ENCODE peak calls at places on chromosome 2, in seven cellular contexts. One of them, this sample, is unnamed.
A peak's percentile ranks its signal among the peaks of the same experiment; 100 is the strongest.

GRCh38 chr2:41821167-41821566 is 226.7 kb upstream of the PKDCC start:
- DNase-seq in heart left ventricle: no peak
- DNase-seq in mammary epithelial cell: no peak
- DNase-seq in K562: no peak
- DNase-seq in uterus: no peak
- DNase-seq in right lobe of liver: no peak
- DNase-seq in GM23338: no peak
- DNase-seq in this sample: no peak

GRCh38 chr2:88088999-88089398 is 21.4 kb downstream of the SMYD1 start:
- DNase-seq in heart left ventricle: no peak
- DNase-seq in mammary epithelial cell: no peak
- DNase-seq in K562: no peak
- DNase-seq in uterus: no peak
- DNase-seq in right lobe of liver: no peak
- DNase-seq in GM23338: no peak
- DNase-seq in this sample: no peak

GRCh38 chr2:65277791-65278449 is 50.3 kb downstream of the ACTR2 start:
- DNase-seq in heart left ventricle: peak; percentile 58
- DNase-seq in mammary epithelial cell: no peak
- DNase-seq in K562: no peak
- DNase-seq in uterus: no peak
- DNase-seq in right lobe of liver: no peak
- DNase-seq in GM23338: no peak
- DNase-seq in this sample: no peak

GRCh38 chr2:217049931-217050330 is 190.1 kb upstream of the TNP1 start:
- DNase-seq in heart left ventricle: peak; percentile 33
- DNase-seq in mammary epithelial cell: no peak
- DNase-seq in K562: no peak
- DNase-seq in uterus: peak; percentile 44
- DNase-seq in right lobe of liver: no peak
- DNase-seq in GM23338: no peak
- DNase-seq in this sample: no peak

GRCh38 chr2:17962874-17963273 is 84.4 kb downstream of the KCNS3 start:
- DNase-seq in heart left ventricle: no peak
- DNase-seq in mammary epithelial cell: peak; percentile 19
- DNase-seq in K562: no peak
- DNase-seq in uterus: no peak
- DNase-seq in right lobe of liver: no peak
- DNase-seq in GM23338: peak; percentile 53
- DNase-seq in this sample: no peak

GRCh38 chr2:8607591-8607990 is 74.3 kb upstream of the ID2 start:
- DNase-seq in heart left ventricle: no peak
- DNase-seq in mammary epithelial cell: no peak
- DNase-seq in K562: no peak
- DNase-seq in uterus: no peak
- DNase-seq in right lobe of liver: no peak
- DNase-seq in GM23338: no peak
- DNase-seq in this sample: no peak

GRCh38 chr2:71277536-71278103 is 50.7 kb upstream of the PAIP2B start:
- DNase-seq in heart left ventricle: peak; percentile 80
- DNase-seq in mammary epithelial cell: peak; percentile 21
- DNase-seq in K562: no peak
- DNase-seq in uterus: no peak
- DNase-seq in right lobe of liver: peak; percentile 71
- DNase-seq in GM23338: peak; percentile 82
- DNase-seq in this sample: no peak

GRCh38 chr2:175726213-175726612 is 275.9 kb downstream of the LNPK start:
- DNase-seq in heart left ventricle: no peak
- DNase-seq in mammary epithelial cell: no peak
- DNase-seq in K562: no peak
- DNase-seq in uterus: no peak
- DNase-seq in right lobe of liver: no peak
- DNase-seq in GM23338: no peak
- DNase-seq in this sample: no peak

GRCh38 chr2:191851159-191851558 is 4.3 kb upstream of the CAVIN2 start:
- DNase-seq in heart left ventricle: no peak
- DNase-seq in mammary epithelial cell: no peak
- DNase-seq in K562: no peak
- DNase-seq in uterus: no peak
- DNase-seq in right lobe of liver: no peak
- DNase-seq in GM23338: no peak
- DNase-seq in this sample: no peak

GRCh38 chr2:19235308-19235707 is 123.1 kb downstream of the OSR1 start:
- DNase-seq in heart left ventricle: no peak
- DNase-seq in mammary epithelial cell: peak; percentile 90
- DNase-seq in K562: no peak
- DNase-seq in uterus: peak; percentile 38
- DNase-seq in right lobe of liver: no peak
- DNase-seq in GM23338: no peak
- DNase-seq in this sample: no peak

GRCh38 chr2:121828281-121828731 is 72.9 kb downstream of the TSN start:
- DNase-seq in heart left ventricle: no peak
- DNase-seq in mammary epithelial cell: peak; percentile 8
- DNase-seq in K562: no peak
- DNase-seq in uterus: no peak
- DNase-seq in right lobe of liver: no peak
- DNase-seq in GM23338: peak; percentile 39
- DNase-seq in this sample: no peak

GRCh38 chr2:75560768-75561565 is at the start of gene EVA1A:
- DNase-seq in heart left ventricle: peak; percentile 41
- DNase-seq in mammary epithelial cell: peak; percentile 70
- DNase-seq in K562: no peak
- DNase-seq in uterus: peak; percentile 27
- DNase-seq in right lobe of liver: peak; percentile 73
- DNase-seq in GM23338: peak; percentile 81
- DNase-seq in this sample: no peak

GRCh38 chr2:26469092-26469710 is 8.7 kb downstream of the OTOF start:
- DNase-seq in heart left ventricle: no peak
- DNase-seq in mammary epithelial cell: peak; percentile 45
- DNase-seq in K562: peak; percentile 77
- DNase-seq in uterus: no peak
- DNase-seq in right lobe of liver: peak; percentile 55
- DNase-seq in GM23338: peak; percentile 90
- DNase-seq in this sample: no peak

GRCh38 chr2:212145111-212145510 is 393.5 kb downstream of the ERBB4 start:
- DNase-seq in heart left ventricle: no peak
- DNase-seq in mammary epithelial cell: peak; percentile 6
- DNase-seq in K562: no peak
- DNase-seq in uterus: no peak
- DNase-seq in right lobe of liver: no peak
- DNase-seq in GM23338: no peak
- DNase-seq in this sample: no peak

GRCh38 chr2:10331033-10331701 is 28.5 kb downstream of the HPCAL1 start:
- DNase-seq in heart left ventricle: peak; percentile 80
- DNase-seq in mammary epithelial cell: no peak
- DNase-seq in K562: peak; percentile 69
- DNase-seq in uterus: peak; percentile 37
- DNase-seq in right lobe of liver: peak; percentile 77
- DNase-seq in GM23338: peak; percentile 50
- DNase-seq in this sample: no peak

GRCh38 chr2:23713352-23713751 is 213.6 kb downstream of the ATAD2B start:
- DNase-seq in heart left ventricle: no peak
- DNase-seq in mammary epithelial cell: no peak
- DNase-seq in K562: no peak
- DNase-seq in uterus: no peak
- DNase-seq in right lobe of liver: no peak
- DNase-seq in GM23338: no peak
- DNase-seq in this sample: no peak

GRCh38 chr2:47190188-47190818 is 35.2 kb upstream of the STPG4 start:
- DNase-seq in heart left ventricle: no peak
- DNase-seq in mammary epithelial cell: no peak
- DNase-seq in K562: no peak
- DNase-seq in uterus: no peak
- DNase-seq in right lobe of liver: no peak
- DNase-seq in GM23338: no peak
- DNase-seq in this sample: no peak

GRCh38 chr2:180520206-180520605 is 460.2 kb upstream of the UBE2E3 start:
- DNase-seq in heart left ventricle: no peak
- DNase-seq in mammary epithelial cell: peak; percentile 36
- DNase-seq in K562: no peak
- DNase-seq in uterus: no peak
- DNase-seq in right lobe of liver: no peak
- DNase-seq in GM23338: no peak
- DNase-seq in this sample: no peak

GRCh38 chr2:236753611-236754010 is 184.0 kb downstream of the ACKR3 start:
- DNase-seq in heart left ventricle: no peak
- DNase-seq in mammary epithelial cell: no peak
- DNase-seq in K562: no peak
- DNase-seq in uterus: no peak
- DNase-seq in right lobe of liver: no peak
- DNase-seq in GM23338: no peak
- DNase-seq in this sample: no peak

GRCh38 chr2:144331652-144332355 is 188.1 kb downstream of the ZEB2 start:
- DNase-seq in heart left ventricle: no peak
- DNase-seq in mammary epithelial cell: no peak
- DNase-seq in K562: peak; percentile 56
- DNase-seq in uterus: peak; percentile 54
- DNase-seq in right lobe of liver: peak; percentile 79
- DNase-seq in GM23338: peak; percentile 57
- DNase-seq in this sample: peak; percentile 14

GRCh38 chr2:129253461-129253812 is 726.0 kb upstream of the RAB6C start:
- DNase-seq in heart left ventricle: no peak
- DNase-seq in mammary epithelial cell: no peak
- DNase-seq in K562: peak; percentile 12
- DNase-seq in uterus: no peak
- DNase-seq in right lobe of liver: no peak
- DNase-seq in GM23338: peak; percentile 70
- DNase-seq in this sample: no peak
- TF ChIP-seq CTCF in heart left ventricle: no peak
- TF ChIP-seq CTCF in mammary epithelial cell: peak; percentile 49
- TF ChIP-seq CTCF in K562: peak; percentile 23
- TF ChIP-seq CTCF in uterus: no peak
- TF ChIP-seq CTCF in right lobe of liver: peak; percentile 24
- TF ChIP-seq CTCF in GM23338: peak; percentile 72
- TF ChIP-seq CTCF in this sample: no peak

GRCh38 chr2:237964578-237965404 is 2.0 kb upstream of the UBE2F start:
- DNase-seq in heart left ventricle: no peak
- DNase-seq in mammary epithelial cell: no peak
- DNase-seq in K562: peak; percentile 82
- DNase-seq in uterus: no peak
- DNase-seq in right lobe of liver: no peak
- DNase-seq in GM23338: no peak
- DNase-seq in this sample: no peak
- H3K27ac ChIP-seq in heart left ventricle: no peak overlapping the region
- H3K27ac ChIP-seq in mammary epithelial cell: no peak overlapping the region
- H3K27ac ChIP-seq in K562: peak overlapping the region; percentile 98
- H3K27ac ChIP-seq in uterus: no peak overlapping the region
- H3K27ac ChIP-seq in right lobe of liver: no peak overlapping the region
- H3K27ac ChIP-seq in GM23338: no peak overlapping the region
- H3K27ac ChIP-seq in this sample: no peak overlapping the region

GRCh38 chr2:4053769-4054493 is 350.6 kb downstream of the DCDC2C start:
- DNase-seq in heart left ventricle: no peak
- DNase-seq in mammary epithelial cell: no peak
- DNase-seq in K562: no peak
- DNase-seq in uterus: no peak
- DNase-seq in right lobe of liver: no peak
- DNase-seq in GM23338: no peak
- DNase-seq in this sample: no peak

GRCh38 chr2:4047961-4048891 is 344.9 kb downstream of the DCDC2C start:
- DNase-seq in heart left ventricle: no peak
- DNase-seq in mammary epithelial cell: no peak
- DNase-seq in K562: no peak
- DNase-seq in uterus: no peak
- DNase-seq in right lobe of liver: no peak
- DNase-seq in GM23338: no peak
- DNase-seq in this sample: no peak

DNA sequence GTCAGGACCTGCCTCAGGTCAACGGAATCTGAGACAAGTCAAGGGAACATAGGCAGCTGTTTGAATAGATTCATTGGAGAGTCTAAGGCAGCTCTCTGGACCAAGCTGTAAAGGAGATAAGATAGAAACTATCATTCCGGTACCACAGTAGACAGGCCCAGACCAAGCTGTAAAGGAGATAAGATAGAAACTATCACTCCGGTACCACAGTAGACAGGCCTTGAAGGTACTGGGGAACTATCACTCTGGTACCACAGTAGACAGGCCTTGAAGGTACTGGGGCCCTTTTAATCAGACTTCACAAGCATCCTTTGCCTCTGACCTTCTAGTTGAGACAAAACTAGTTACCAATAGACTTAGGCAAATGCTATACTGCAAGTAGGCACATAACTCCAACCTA is 346.1 kb downstream of the DCDC2C start:
- DNase-seq in heart left ventricle: no peak
- DNase-seq in mammary epithelial cell: no peak
- DNase-seq in K562: no peak
- DNase-seq in uterus: no peak
- DNase-seq in right lobe of liver: no peak
- DNase-seq in GM23338: no peak
- DNase-seq in this sample: no peak
- TF ChIP-seq CTCF in heart left ventricle: no peak
- TF ChIP-seq CTCF in mammary epithelial cell: no peak
- TF ChIP-seq CTCF in K562: no peak
- TF ChIP-seq CTCF in uterus: no peak
- TF ChIP-seq CTCF in right lobe of liver: no peak
- TF ChIP-seq CTCF in GM23338: no peak
- TF ChIP-seq CTCF in this sample: no peak

DNA sequence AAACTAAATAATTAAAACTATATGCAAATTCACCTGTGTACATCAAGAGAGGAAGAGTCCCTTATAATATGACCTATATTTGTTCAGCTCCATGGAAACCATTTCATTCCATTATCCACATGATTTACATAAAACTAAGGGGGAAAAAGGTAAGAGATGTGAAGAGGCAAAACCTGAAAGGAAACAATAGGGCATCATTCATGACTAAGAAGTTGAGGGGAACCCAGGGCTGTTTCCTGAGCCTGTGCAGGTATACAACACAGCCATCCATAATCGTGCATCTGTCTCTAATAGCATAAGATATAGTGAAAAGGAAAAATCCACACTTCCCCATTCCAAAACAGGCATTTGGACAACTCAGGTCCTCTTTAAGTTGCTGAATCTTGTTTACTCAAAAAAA is 151.3 kb downstream of the NR4A2 start:
- DNase-seq in heart left ventricle: no peak
- DNase-seq in mammary epithelial cell: peak; percentile 15
- DNase-seq in K562: no peak
- DNase-seq in uterus: no peak
- DNase-seq in right lobe of liver: no peak
- DNase-seq in GM23338: peak; percentile 18
- DNase-seq in this sample: no peak
- H3K27ac ChIP-seq in heart left ventricle: no peak overlapping the region
- H3K27ac ChIP-seq in mammary epithelial cell: peak overlapping the region; percentile 63
- H3K27ac ChIP-seq in K562: no peak overlapping the region
- H3K27ac ChIP-seq in uterus: no peak overlapping the region
- H3K27ac ChIP-seq in right lobe of liver: no peak overlapping the region
- H3K27ac ChIP-seq in GM23338: no peak overlapping the region
- H3K27ac ChIP-seq in this sample: no peak overlapping the region